ENCODE peak calls at places on chromosomes 13 and 19, in five cellular contexts. O, A, S, E and W are unnamed samples.

GRCh38 chr13:42110410-42111155 is 62.1 kb downstream of the DGKH start:
- DNase-seq in O (peak; percentile 60), A (peak; percentile 15), S (no peak), E (no peak), W (peak; percentile 88)

GRCh38 chr19:46180701-46181385 is 32.8 kb downstream of the IGFL2 start:
- DNase-seq in O (no peak), A (no peak), S (no peak), E (no peak), W (no peak)

GRCh38 chr19:10189631-10190425 is 4.9 kb downstream of the DNMT1 start:
- DNase-seq in O (no peak), A (no peak), S (no peak), E (no peak), W (peak; percentile 33)

GRCh38 chr19:9786819-9787218 is 18.3 kb upstream of the ZNF846 start:
- DNase-seq in O (no peak), A (no peak), S (no peak), E (no peak), W (no peak)

GRCh38 chr13:29961036-29961685 is 110.7 kb upstream of the UBL3 start:
- DNase-seq in O (no peak), A (no peak), S (no peak), E (no peak), W (no peak)

GRCh38 chr19:44552324-44552723 is 22.8 kb upstream of the CEACAM20 start:
- DNase-seq in O (peak; percentile 70), A (no peak), S (no peak), E (no peak), W (peak; percentile 18)

GRCh38 chr19:17379221-17379631 is 2.1 kb upstream of the PLVAP start:
- DNase-seq in O (peak; percentile 75), A (no peak), S (no peak), E (no peak), W (no peak)

GRCh38 chr13:75469087-75469486 is 12.9 kb downstream of the TBC1D4 start:
- DNase-seq in O (peak; percentile 14), A (no peak), S (no peak), E (no peak), W (no peak)

GRCh38 chr19:55255618-55256423 is 3.0 kb downstream of the PPP6R1 start:
- DNase-seq in O (no peak), A (no peak), S (no peak), E (peak; percentile 53), W (no peak)

GRCh38 chr19:10461047-10461949 is 41.0 kb downstream of the PDE4A start:
- DNase-seq in O (peak; percentile 96), A (peak; percentile 79), S (peak; percentile 93), E (peak; percentile 96), W (peak; percentile 88)

GRCh38 chr13:50052478-50052877 is 37.2 kb downstream of the KCNRG start:
- DNase-seq in O (no peak), A (no peak), S (no peak), E (no peak), W (no peak)

GRCh38 chr13:50127017-50127725 is 111.9 kb downstream of the KCNRG start:
- DNase-seq in O (peak; percentile 75), A (peak; percentile 36), S (peak; percentile 58), E (peak; percentile 79), W (peak; percentile 79)

GRCh38 chr13:28636677-28637317 is 22.1 kb upstream of the POMP start:
- DNase-seq in O (peak; percentile 77), A (no peak), S (no peak), E (no peak), W (peak; percentile 89)

GRCh38 chr19:12946092-12946845 is 607 bp downstream of the RAD23A start:
- DNase-seq in O (peak; percentile 94), A (peak; percentile 39), S (peak; percentile 62), E (peak; percentile 84), W (peak; percentile 85)

GRCh38 chr19:45467115-45467455 is 711 bp upstream of the FOSB start:
- DNase-seq in O (peak; percentile 53), A (no peak), S (no peak), E (no peak), W (peak; percentile 30)

GRCh38 chr13:78978381-78978998 is 319.5 kb upstream of the OBI1 start:
- DNase-seq in O (peak; percentile 65), A (no peak), S (no peak), E (no peak), W (peak; percentile 57)

GRCh38 chr19:18274776-18275356 is 614 bp upstream of the IQCN start:
- DNase-seq in O (no peak), A (no peak), S (peak; percentile 87), E (peak; percentile 90), W (peak; percentile 83)

GRCh38 chr13:57409121-57409520 is 222.4 kb upstream of the PCDH17 start:
- DNase-seq in O (peak; percentile 38), A (no peak), S (no peak), E (no peak), W (no peak)

GRCh38 chr19:17243854-17244617 is 1.7 kb downstream of the NR2F6 start:
- DNase-seq in O (peak; percentile 76), A (no peak), S (peak; percentile 75), E (peak; percentile 78), W (no peak)

GRCh38 chr19:6963937-6964336 is 57.3 kb downstream of the MBD3L2B start:
- DNase-seq in O (no peak), A (peak; percentile 4), S (no peak), E (no peak), W (no peak)

GRCh38 chr19:41264581-41265375 is 606 bp downstream of the HNRNPUL1 start:
- DNase-seq in O (peak; percentile 54), A (peak; percentile 38), S (peak; percentile 54), E (peak; percentile 65), W (peak; percentile 56)

GRCh38 chr19:12723643-12724426 is at the start of gene TNPO2:
- DNase-seq in O (peak; percentile 92), A (peak; percentile 41), S (peak; percentile 47), E (no peak), W (peak; percentile 63)

GRCh38 chr13:40503966-40504591 is 162.4 kb downstream of the FOXO1 start:
- DNase-seq in O (no peak), A (no peak), S (no peak), E (peak; percentile 75), W (peak; percentile 48)

GRCh38 chr19:821228-821975 is at the start of gene PLPPR3:
- DNase-seq in O (peak; percentile 63), A (no peak), S (no peak), E (peak; percentile 45), W (no peak)

GRCh38 chr13:43981091-43981490 is 101.4 kb downstream of the LACC1 start:
- DNase-seq in O (peak; percentile 28), A (no peak), S (no peak), E (no peak), W (no peak)

GRCh38 chr13:111525320-111526118 is 205.1 kb downstream of the TEX29 start:
- DNase-seq in O (no peak), A (no peak), S (no peak), E (no peak), W (no peak)

GRCh38 chr19:34959021-34959420 is 5.0 kb downstream of the ZNF792 start:
- DNase-seq in O (no peak), A (no peak), S (no peak), E (no peak), W (no peak)
- H3K4me3 ChIP-seq in O (no peak overlapping the region), A (no peak overlapping the region), S (no peak overlapping the region), E (no peak overlapping the region), W (no peak overlapping the region)

GRCh38 chr19:39481676-39482075 is 1.0 kb downstream of the TIMM50 start:
- DNase-seq in O (no peak), A (no peak), S (no peak), E (no peak), W (no peak)

GRCh38 chr19:39483141-39483540 is 2.5 kb downstream of the TIMM50 start:
- DNase-seq in O (no peak), A (no peak), S (no peak), E (no peak), W (no peak)

GRCh38 chr19:39480337-39481228 is at the start of gene TIMM50:
- DNase-seq in O (peak; percentile 99), A (peak; percentile 96), S (peak; percentile 99), E (peak; percentile 98), W (peak; percentile 94)

GRCh38 chr19:39481229-39481545 is 549 bp downstream of the TIMM50 start:
- DNase-seq in O (no peak), A (no peak), S (no peak), E (no peak), W (peak; percentile 7)

GRCh38 chr19:39479916-39480315 is 722 bp upstream of the TIMM50 start:
- DNase-seq in O (no peak), A (no peak), S (no peak), E (no peak), W (no peak)
- H3K4me3 ChIP-seq in O (peak overlapping the region; percentile 99), A (peak overlapping the region; percentile 76), S (peak overlapping the region; percentile 99), E (no peak overlapping the region), W (peak overlapping the region; percentile 93)

GRCh38 chr19:30593358-30593757 is 221.2 kb downstream of the ZNF536 start:
- DNase-seq in O (no peak), A (no peak), S (no peak), E (peak; percentile 66), W (no peak)

GRCh38 chr19:30593975-30594925 is 222.1 kb downstream of the ZNF536 start:
- DNase-seq in O (peak; percentile 16), A (no peak), S (no peak), E (no peak), W (no peak)

GRCh38 chr19:30598688-30599087 is 226.5 kb downstream of the ZNF536 start:
- DNase-seq in O (no peak), A (no peak), S (no peak), E (no peak), W (no peak)

GRCh38 chr19:30596268-30596667 is 224.1 kb downstream of the ZNF536 start:
- DNase-seq in O (no peak), A (no peak), S (no peak), E (no peak), W (no peak)

DNA sequence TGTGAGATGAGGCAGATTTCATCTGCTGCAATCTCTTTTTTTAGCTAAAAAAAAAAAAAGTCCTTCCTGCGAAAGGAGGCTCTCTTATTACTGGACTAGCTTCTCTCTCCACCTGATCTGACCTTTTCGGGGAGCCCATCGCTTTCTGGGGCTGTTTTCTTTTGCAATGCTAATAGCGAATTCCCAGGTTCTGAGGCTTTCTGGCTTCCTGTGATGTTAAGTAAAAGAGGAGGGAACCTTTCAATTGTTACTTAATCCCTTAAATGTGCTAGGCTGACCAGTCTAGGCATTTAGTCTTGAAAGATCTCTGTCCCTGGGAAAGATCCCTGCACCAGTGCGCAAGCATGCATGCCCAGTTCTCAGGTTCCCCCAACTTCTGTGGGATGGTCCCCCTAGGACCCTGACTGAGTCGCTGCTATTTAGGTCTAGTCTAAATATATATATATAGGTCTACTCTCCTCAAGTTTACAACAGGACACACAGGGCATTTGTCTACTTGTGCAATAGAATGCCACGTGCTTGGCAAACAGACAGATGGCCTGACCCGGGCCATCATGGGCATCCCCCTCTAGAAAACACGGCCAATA is 224.7 kb downstream of the ZNF536 start:
- DNase-seq in O (peak; percentile 68), A (no peak), S (no peak), E (no peak), W (no peak)
- H3K4me3 ChIP-seq in O (peak overlapping the region; percentile 28), A (no peak overlapping the region), S (no peak overlapping the region), E (no peak overlapping the region), W (no peak overlapping the region)

GRCh38 chr19:8576273-8576993 is 809 bp downstream of the MYO1F start:
- DNase-seq in O (no peak), A (no peak), S (no peak), E (no peak), W (no peak)
- H3K4me3 ChIP-seq in O (no peak overlapping the region), A (peak overlapping the region; percentile 90), S (peak overlapping the region; percentile 50), E (no peak overlapping the region), W (no peak overlapping the region)

GRCh38 chr19:4084547-4084877 is 17.8 kb upstream of the ZBTB7A start:
- DNase-seq in O (no peak), A (no peak), S (no peak), E (no peak), W (no peak)
- H3K4me3 ChIP-seq in O (no peak overlapping the region), A (no peak overlapping the region), S (peak overlapping the region; percentile 49), E (no peak overlapping the region), W (no peak overlapping the region)